ENCODE peak calls at places on chromosome 4, in ten cellular contexts. M is IMR-90, D is psoas muscle, T is H1, W is cardiac muscle cell, Q is uterus, N is OCI-LY7, Y is dorsolateral prefrontal cortex, F is WERI-Rb-1, L is stomach. X is an unnamed sample.

GRCh38 chr4:129344058-129344457 is 248.1 kb downstream of the C4orf33 start:
- DNase-seq in D (no peak), W (peak), T (no peak), Q (no peak), Y (no peak), M (peak), L (no peak), F (peak), N (peak), X (peak)

GRCh38 chr4:172844556-172844955 is 324.1 kb upstream of the GALNT7 start:
- DNase-seq in N (no peak), Q (no peak), F (no peak), M (no peak), T (no peak), D (no peak), W (no peak), Y (no peak), L (no peak), X (no peak)

GRCh38 chr4:33386761-33387160 is 2666.6 kb downstream of the PCDH7 start:
- DNase-seq in F (no peak), D (no peak), W (no peak), T (no peak), L (no peak), Q (no peak), N (no peak), M (no peak), Y (no peak), X (no peak)

GRCh38 chr4:5463936-5464650 is 244.3 kb downstream of the EVC2 start:
- DNase-seq in Q (no peak), M (no peak), T (peak), Y (no peak), L (no peak), F (no peak), W (no peak), N (no peak), D (no peak), X (no peak)

GRCh38 chr4:168540865-168541607 is 44.2 kb downstream of the PALLD start:
- DNase-seq in W (no peak), Y (no peak), N (no peak), Q (no peak), T (no peak), M (no peak), F (no peak), L (no peak), D (no peak), X (no peak)

GRCh38 chr4:185219551-185220344 is 10.3 kb downstream of the SNX25 start:
- DNase-seq in T (no peak), W (no peak), Q (peak), N (peak), F (no peak), L (no peak), M (peak), D (peak), Y (no peak), X (no peak)

GRCh38 chr4:40121515-40121914 is 64.9 kb downstream of the N4BP2 start:
- DNase-seq in N (no peak), L (no peak), M (peak), Q (no peak), D (no peak), T (no peak), W (no peak), Y (no peak), F (no peak), X (peak)

GRCh38 chr4:5266991-5267390 is 215.7 kb downstream of the STK32B start:
- DNase-seq in Q (no peak), M (peak), N (no peak), F (no peak), T (no peak), L (no peak), W (no peak), Y (no peak), D (no peak), X (no peak)

GRCh38 chr4:53306729-53307128 is 59.1 kb downstream of the SCFD2 start:
- DNase-seq in W (no peak), M (peak), L (no peak), N (no peak), F (no peak), D (no peak), T (no peak), Y (no peak), Q (no peak), X (no peak)

GRCh38 chr4:72391281-72391680 is 177.7 kb downstream of the ADAMTS3 start:
- DNase-seq in D (no peak), W (no peak), T (no peak), Y (no peak), L (no peak), M (no peak), F (no peak), Q (no peak), N (no peak), X (no peak)

GRCh38 chr4:8688041-8688907 is 95.7 kb downstream of the CPZ start:
- DNase-seq in L (no peak), T (peak), W (peak), N (no peak), Y (no peak), Q (no peak), M (peak), F (peak), D (no peak), X (peak)

GRCh38 chr4:2338754-2339457 is 77.0 kb upstream of the MXD4 start:
- DNase-seq in Q (no peak), M (no peak), W (no peak), F (no peak), N (no peak), D (no peak), T (no peak), Y (no peak), L (peak), X (no peak)

GRCh38 chr4:98851806-98852205 is 77.1 kb downstream of the EIF4E start:
- DNase-seq in F (no peak), D (no peak), M (peak), W (no peak), L (no peak), Y (no peak), T (no peak), Q (no peak), N (no peak), X (no peak)

GRCh38 chr4:2511645-2512131 is 24.8 kb upstream of the FAM193A start:
- DNase-seq in D (no peak), F (no peak), M (no peak), W (no peak), N (peak), T (no peak), Y (no peak), L (no peak), Q (no peak), X (no peak)

GRCh38 chr4:150342945-150343344 is 239.0 kb upstream of the MAB21L2 start:
- DNase-seq in L (no peak), M (no peak), Q (no peak), T (no peak), D (no peak), N (no peak), W (peak), F (no peak), Y (no peak), X (peak)

GRCh38 chr4:3672465-3672831 is 93.7 kb upstream of the ADRA2C start:
- DNase-seq in M (no peak), Y (no peak), Q (peak), F (no peak), T (no peak), D (no peak), W (no peak), N (no peak), L (no peak), X (no peak)

GRCh38 chr4:85595796-85596559 is 121.0 kb downstream of the ARHGAP24 start:
- DNase-seq in T (no peak), L (no peak), Q (no peak), Y (no peak), M (no peak), N (no peak), W (no peak), F (no peak), D (no peak), X (no peak)

GRCh38 chr4:182577411-182577810 is 334.2 kb downstream of the TENM3 start:
- DNase-seq in M (peak), T (no peak), F (no peak), N (no peak), Y (no peak), D (no peak), Q (no peak), W (no peak), L (no peak), X (no peak)

GRCh38 chr4:67988986-67989385 is 25.7 kb upstream of the TMPRSS11A start:
- DNase-seq in F (no peak), D (no peak), W (no peak), Q (no peak), M (no peak), Y (no peak), L (no peak), T (no peak), N (no peak), X (no peak)

GRCh38 chr4:26086621-26087068 is 172.6 kb downstream of the SMIM20 start:
- DNase-seq in D (no peak), F (no peak), W (no peak), L (no peak), M (no peak), Q (no peak), T (no peak), Y (no peak), N (no peak), X (no peak)

GRCh38 chr4:149549911-149550310 is 265.7 kb downstream of the IQCM start:
- DNase-seq in L (no peak), W (peak), D (no peak), M (no peak), Q (no peak), Y (no peak), T (no peak), N (no peak), F (peak), X (peak)

GRCh38 chr4:121146530-121146929 is 17.6 kb downstream of the TNIP3 start:
- DNase-seq in W (no peak), Q (no peak), F (no peak), N (no peak), D (no peak), T (no peak), L (no peak), M (peak), Y (no peak), X (no peak)

GRCh38 chr4:848803-849477 is 23.0 kb upstream of the CPLX1 start:
- DNase-seq in M (no peak), L (no peak), N (no peak), T (no peak), Q (no peak), D (peak), Y (no peak), F (no peak), W (no peak), X (no peak)

GRCh38 chr4:89868999-89869589 is 25.6 kb upstream of the MMRN1 start:
- DNase-seq in Y (no peak), F (no peak), D (no peak), L (no peak), M (peak), T (no peak), N (no peak), W (no peak), Q (no peak), X (no peak)

GRCh38 chr4:135238940-135239339 is 1037.4 kb upstream of the PABPC4L start:
- DNase-seq in L (no peak), N (no peak), Y (no peak), D (no peak), Q (no peak), M (no peak), W (no peak), T (no peak), F (no peak), X (no peak)

GRCh38 chr4:143482753-143483362 is 30.6 kb upstream of the SMARCA5 start:
- DNase-seq in W (peak), L (no peak), Y (no peak), T (no peak), M (peak), D (no peak), Q (peak), N (peak), F (no peak), X (peak)

GRCh38 chr4:74364649-74365491 is at the start of gene EREG:
- DNase-seq in L (no peak), D (no peak), M (peak), F (no peak), W (peak), T (peak), N (no peak), Y (no peak), Q (no peak), X (peak)

GRCh38 chr4:68874507-68874906 is 58.7 kb downstream of the UGT2B10 start:
- DNase-seq in N (no peak), L (no peak), Q (no peak), W (no peak), T (no peak), D (no peak), F (no peak), M (no peak), Y (no peak), X (no peak)

GRCh38 chr4:155679343-155679742 is 12.7 kb downstream of the GUCY1A1 start:
- DNase-seq in D (no peak), T (no peak), W (peak), M (peak), Q (peak), N (no peak), F (no peak), L (no peak), Y (no peak), X (no peak)

GRCh38 chr4:126661194-126661593 is 971.6 kb upstream of the INTU start:
- DNase-seq in N (no peak), Q (no peak), Y (no peak), L (no peak), W (peak), T (no peak), D (no peak), F (no peak), M (peak), X (no peak)

GRCh38 chr4:64940698-64941097 is 531.4 kb upstream of the TECRL start:
- DNase-seq in L (no peak), N (no peak), M (no peak), T (no peak), F (no peak), Q (no peak), W (no peak), D (no peak), Y (no peak), X (peak)

GRCh38 chr4:40837094-40837870 is 87.5 kb downstream of the NSUN7 start:
- DNase-seq in L (no peak), M (no peak), F (no peak), D (no peak), Q (no peak), Y (no peak), T (no peak), W (no peak), N (no peak), X (no peak)

GRCh38 chr4:88535090-88535755 is 11.6 kb upstream of the PYURF start:
- DNase-seq in Y (no peak), T (no peak), N (no peak), W (no peak), M (no peak), D (no peak), F (no peak), Q (no peak), L (no peak), X (no peak)

GRCh38 chr4:12875640-12876243 is 608.4 kb downstream of the RAB28 start:
- DNase-seq in M (no peak), Q (no peak), L (no peak), W (no peak), D (no peak), F (no peak), Y (no peak), N (no peak), T (no peak), X (no peak)

GRCh38 chr4:103443324-103443723 is 245.2 kb upstream of the CENPE start:
- DNase-seq in F (no peak), T (no peak), Y (no peak), N (no peak), D (no peak), M (no peak), W (no peak), L (no peak), Q (no peak), X (peak)

GRCh38 chr4:762211-763190 is 56.9 kb downstream of the PCGF3 start:
- DNase-seq in F (peak), Q (no peak), L (no peak), N (peak), Y (no peak), W (no peak), M (no peak), D (peak), T (no peak), X (no peak)

GRCh38 chr4:121057466-121057911 is 14.8 kb downstream of the NDNF start:
- DNase-seq in M (no peak), Q (no peak), L (no peak), N (no peak), Y (no peak), D (peak), T (no peak), F (peak), W (no peak), X (no peak)

GRCh38 chr4:147590249-147590920 is 26.8 kb upstream of the TMEM184C start:
- DNase-seq in W (peak), D (peak), N (peak), T (peak), F (peak), L (peak), Q (peak), M (peak), Y (peak), X (peak)

GRCh38 chr4:54607067-54607466 is 50.7 kb upstream of the KIT start:
- DNase-seq in D (no peak), Q (no peak), Y (no peak), L (no peak), N (no peak), T (no peak), F (no peak), M (no peak), W (no peak), X (no peak)

GRCh38 chr4:113090954-113091353 is 41.5 kb downstream of the ANK2 start:
- DNase-seq in W (no peak), D (no peak), L (no peak), T (no peak), M (no peak), Q (no peak), F (no peak), Y (no peak), N (no peak), X (no peak)
- TF ChIP-seq CTCF in W (no peak), D (no peak), L (no peak), T (no peak), M (no peak), Q (no peak), F (no peak), Y (no peak), N (no peak), X (no peak)

GRCh38 chr4:23889814-23890269 is at the start of gene PPARGC1A:
- DNase-seq in Y (no peak), W (peak), M (peak), Q (peak), N (no peak), F (peak), D (peak), L (peak), T (no peak), X (no peak)
- H3K27ac ChIP-seq in Y (peak), W (peak), M (peak), Q (peak), N (no peak), F (no peak), D (peak), L (peak), T (no peak), X (no peak)

DNA sequence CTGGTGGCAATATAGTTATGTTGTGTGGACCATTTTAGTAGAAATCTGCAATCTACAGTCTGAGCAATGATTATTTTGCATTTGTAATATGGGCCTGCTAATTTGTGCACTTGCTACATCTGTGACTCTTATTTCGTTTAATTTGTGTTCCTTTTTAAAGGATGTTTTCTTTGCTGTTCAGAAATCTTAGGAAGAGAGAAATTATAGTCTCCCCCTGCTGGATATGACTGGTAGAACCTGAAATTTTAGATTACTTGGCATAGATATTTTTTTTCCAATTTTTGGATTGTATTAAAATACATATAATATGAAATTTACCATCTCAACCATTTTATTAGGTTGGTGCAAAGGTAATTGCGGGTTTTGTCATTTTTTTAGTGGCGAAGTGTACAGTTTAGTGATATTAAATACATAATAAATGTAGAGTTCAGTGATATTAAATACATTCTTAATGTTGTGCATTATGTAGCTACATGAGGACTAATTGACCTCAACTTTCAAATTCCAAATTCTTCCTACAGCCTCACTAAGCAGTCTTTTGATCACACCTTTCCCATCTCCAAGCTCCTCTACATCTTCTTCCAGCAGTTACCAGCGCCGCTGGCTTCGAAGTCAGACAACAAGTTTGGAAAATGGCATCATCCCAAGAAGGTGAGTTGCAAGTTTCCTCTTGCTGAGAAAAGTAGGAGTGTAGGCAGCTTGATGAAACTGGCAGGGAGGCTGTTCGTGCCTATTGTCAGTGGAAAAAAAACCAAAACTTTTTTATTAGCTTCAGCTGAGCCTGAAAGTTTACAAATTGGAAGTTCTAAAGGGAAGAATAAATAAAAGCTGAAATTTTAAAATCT is 82.2 kb downstream of the FNIP2 start:
- DNase-seq in W (peak), T (no peak), N (peak), D (no peak), F (no peak), L (no peak), M (peak), Y (no peak), Q (no peak), X (peak)
- TF ChIP-seq CTCF in W (peak), T (peak), N (peak), D (peak), F (peak), L (peak), M (peak), Y (peak), Q (peak), X (peak)

DNA sequence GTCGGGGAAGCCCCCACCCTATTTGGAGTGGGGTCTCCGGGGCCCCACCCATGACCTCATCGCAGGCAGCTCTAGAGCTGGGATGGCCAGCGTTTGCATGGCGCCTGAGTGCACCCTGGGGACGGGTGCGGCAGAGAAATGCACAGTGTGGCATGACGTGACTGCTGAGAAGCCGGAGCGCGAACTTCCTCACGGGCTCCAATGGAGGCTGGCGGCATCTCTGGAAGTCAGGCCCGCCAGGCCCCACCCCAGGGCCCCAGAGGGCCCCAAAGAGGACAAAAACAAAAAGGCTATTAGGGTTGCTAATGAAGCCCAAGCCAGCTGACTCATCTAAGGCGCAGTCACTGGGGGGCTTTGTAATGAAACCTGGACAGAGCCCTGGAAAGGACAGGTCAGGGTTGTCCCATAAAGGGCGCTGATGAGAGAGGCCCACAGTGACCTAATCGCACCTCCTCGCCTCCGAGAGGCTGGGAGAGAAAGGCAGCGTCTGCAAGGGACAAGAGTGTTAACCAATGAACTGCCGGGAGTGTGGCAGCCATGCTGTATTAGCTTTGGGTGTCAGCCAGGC is 86.0 kb upstream of the C1QTNF7 start:
- DNase-seq in D (peak), M (no peak), Q (no peak), F (no peak), N (no peak), T (no peak), Y (no peak), W (no peak), L (no peak), X (no peak)
- H3K27ac ChIP-seq in D (no peak), M (no peak), Q (peak), F (no peak), N (no peak), T (no peak), Y (no peak), W (no peak), L (peak), X (no peak)

GRCh38 chr4:106898621-106899230 is 137.4 kb downstream of the DKK2 start:
- DNase-seq in W (peak), T (peak), Q (no peak), Y (no peak), F (peak), M (peak), D (no peak), L (no peak), N (peak), X (peak)
- TF ChIP-seq CTCF in W (peak), T (peak), Q (no peak), Y (peak), F (peak), M (peak), D (peak), L (no peak), N (peak), X (peak)

DNA sequence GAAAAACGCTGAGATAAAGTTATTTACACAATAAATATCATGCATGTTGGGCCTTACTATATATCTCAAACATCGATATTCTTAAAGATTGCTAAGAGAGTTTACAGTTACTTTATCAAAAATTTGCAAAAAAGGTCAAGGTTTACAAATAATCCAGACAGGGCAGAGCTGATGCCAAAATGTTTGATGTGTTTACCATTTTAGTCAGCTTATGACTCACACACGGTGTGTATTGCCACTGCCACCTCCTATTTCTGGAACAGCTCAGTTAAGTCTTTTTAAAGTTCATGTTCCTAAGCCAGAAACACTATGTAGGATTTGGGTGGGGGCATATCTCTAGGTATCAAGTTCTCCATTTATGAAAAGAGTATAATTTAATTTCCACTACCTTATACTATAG is 580.6 kb downstream of the INPP4B start:
- DNase-seq in W (no peak), Y (no peak), F (no peak), N (no peak), Q (no peak), D (no peak), T (no peak), M (peak), L (no peak), X (peak)
- H3K27ac ChIP-seq in W (no peak), Y (no peak), F (no peak), N (no peak), Q (no peak), D (peak), T (no peak), M (peak), L (peak), X (no peak)

X was measured in RWPE1.